ENCODE peak calls at places on chromosome 12, in six cellular contexts. One of them, this sample, is unnamed.

GRCh38 chr12:84727964-84728363 is 184.6 kb downstream of the SLC6A15 start:
- DNase-seq in small intestine: no peak
- DNase-seq in A673: peak; percentile 48
- DNase-seq in HAP-1: peak; percentile 91
- DNase-seq in CD4-positive, alpha-beta memory T cell: no peak
- DNase-seq in astrocyte: peak; percentile 74
- DNase-seq in this sample: no peak

GRCh38 chr12:75722714-75723200 is 211.3 kb upstream of the KRR1 start:
- DNase-seq in small intestine: peak; percentile 60
- DNase-seq in CD4-positive, alpha-beta memory T cell: peak; percentile 43
- DNase-seq in HAP-1: peak; percentile 34
- DNase-seq in astrocyte: peak; percentile 93
- DNase-seq in A673: peak; percentile 96
- DNase-seq in this sample: no peak

GRCh38 chr12:116164263-116164817 is 113.2 kb downstream of the MED13L start:
- DNase-seq in A673: no peak
- DNase-seq in HAP-1: no peak
- DNase-seq in CD4-positive, alpha-beta memory T cell: no peak
- DNase-seq in small intestine: no peak
- DNase-seq in astrocyte: peak; percentile 42
- DNase-seq in this sample: peak; percentile 47

GRCh38 chr12:19021646-19022045 is 107.9 kb upstream of the PLEKHA5 start:
- DNase-seq in HAP-1: no peak
- DNase-seq in small intestine: peak; percentile 48
- DNase-seq in A673: no peak
- DNase-seq in astrocyte: peak; percentile 40
- DNase-seq in CD4-positive, alpha-beta memory T cell: no peak
- DNase-seq in this sample: no peak

GRCh38 chr12:121299662-121300061 is 3.2 kb upstream of the CAMKK2 start:
- DNase-seq in astrocyte: no peak
- DNase-seq in HAP-1: no peak
- DNase-seq in A673: no peak
- DNase-seq in small intestine: no peak
- DNase-seq in CD4-positive, alpha-beta memory T cell: no peak
- DNase-seq in this sample: no peak

GRCh38 chr12:84355561-84355960 is 557.0 kb downstream of the SLC6A15 start:
- DNase-seq in HAP-1: no peak
- DNase-seq in small intestine: no peak
- DNase-seq in A673: no peak
- DNase-seq in astrocyte: no peak
- DNase-seq in CD4-positive, alpha-beta memory T cell: no peak
- DNase-seq in this sample: no peak

GRCh38 chr12:72081787-72082186 is 143.1 kb downstream of the TPH2 start:
- DNase-seq in HAP-1: no peak
- DNase-seq in A673: peak; percentile 55
- DNase-seq in small intestine: no peak
- DNase-seq in CD4-positive, alpha-beta memory T cell: no peak
- DNase-seq in astrocyte: no peak
- DNase-seq in this sample: no peak

GRCh38 chr12:65631621-65632111 is 192.6 kb upstream of the HMGA2 start:
- DNase-seq in small intestine: peak; percentile 45
- DNase-seq in A673: peak; percentile 35
- DNase-seq in HAP-1: no peak
- DNase-seq in CD4-positive, alpha-beta memory T cell: no peak
- DNase-seq in astrocyte: peak; percentile 100
- DNase-seq in this sample: no peak

GRCh38 chr12:108689314-108690190 is 41.8 kb downstream of the CORO1C start:
- DNase-seq in A673: peak; percentile 85
- DNase-seq in HAP-1: peak; percentile 71
- DNase-seq in astrocyte: peak; percentile 49
- DNase-seq in CD4-positive, alpha-beta memory T cell: peak; percentile 38
- DNase-seq in small intestine: no peak
- DNase-seq in this sample: no peak

DNA sequence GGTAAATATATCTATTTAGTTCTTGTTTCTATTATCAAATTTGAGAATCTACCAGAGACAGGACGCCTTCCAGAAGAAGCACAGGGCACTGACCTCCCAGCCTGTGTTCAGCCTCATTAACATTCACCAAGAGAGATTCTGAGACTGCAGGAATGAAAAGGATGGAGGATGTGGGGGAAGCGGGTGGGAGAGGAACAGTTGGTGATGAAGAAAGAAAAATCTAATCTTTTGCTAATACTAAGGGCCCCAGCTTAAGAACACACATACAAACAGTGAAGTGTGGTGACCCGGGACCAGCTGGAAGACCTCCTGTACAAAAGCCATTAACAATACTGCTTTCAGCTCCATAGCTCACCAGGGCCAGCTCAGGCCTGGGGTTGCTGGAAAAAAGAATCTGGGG is 160.5 kb downstream of the NUAK1 start:
- DNase-seq in small intestine: no peak
- DNase-seq in A673: no peak
- DNase-seq in CD4-positive, alpha-beta memory T cell: no peak
- DNase-seq in astrocyte: peak; percentile 55
- DNase-seq in HAP-1: no peak
- DNase-seq in this sample: peak; percentile 9
- H3K27me3 ChIP-seq in small intestine: no peaks in the 10 kb centered on the region
- H3K27me3 ChIP-seq in A673: no peaks in the 10 kb centered on the region
- H3K27me3 ChIP-seq in CD4-positive, alpha-beta memory T cell: no peaks in the 10 kb centered on the region
- H3K27me3 ChIP-seq in astrocyte: no peaks in the 10 kb centered on the region
- H3K27me3 ChIP-seq in HAP-1: no peaks in the 10 kb centered on the region
- H3K27me3 ChIP-seq in this sample: no peaks in the 10 kb centered on the region

GRCh38 chr12:46374286-46374685 is 1.7 kb upstream of the SLC38A2 start:
- DNase-seq in small intestine: no peak
- DNase-seq in HAP-1: no peak
- DNase-seq in A673: no peak
- DNase-seq in astrocyte: no peak
- DNase-seq in CD4-positive, alpha-beta memory T cell: no peak
- DNase-seq in this sample: no peak
- H3K4me3 ChIP-seq in small intestine: no peak overlapping the region
- H3K4me3 ChIP-seq in HAP-1: no peak overlapping the region
- H3K4me3 ChIP-seq in A673: no peak overlapping the region
- H3K4me3 ChIP-seq in astrocyte: no peak overlapping the region
- H3K4me3 ChIP-seq in CD4-positive, alpha-beta memory T cell: peak overlapping the region; percentile 93
- H3K4me3 ChIP-seq in this sample: peak overlapping the region; percentile 69

GRCh38 chr12:94769746-94770396 is 119.5 kb upstream of the TMCC3 start:
- DNase-seq in CD4-positive, alpha-beta memory T cell: no peak
- DNase-seq in astrocyte: no peak
- DNase-seq in HAP-1: no peak
- DNase-seq in A673: no peak
- DNase-seq in small intestine: no peak
- DNase-seq in this sample: peak; percentile 37
- H3K27me3 ChIP-seq in CD4-positive, alpha-beta memory T cell: no peaks in the 10 kb centered on the region
- H3K27me3 ChIP-seq in astrocyte: peaks cover 58% of the 10 kb centered on the region
- H3K27me3 ChIP-seq in HAP-1: no peaks in the 10 kb centered on the region
- H3K27me3 ChIP-seq in A673: no peaks in the 10 kb centered on the region
- H3K27me3 ChIP-seq in small intestine: peaks cover 2% of the 10 kb centered on the region
- H3K27me3 ChIP-seq in this sample: no peaks in the 10 kb centered on the region

DNA sequence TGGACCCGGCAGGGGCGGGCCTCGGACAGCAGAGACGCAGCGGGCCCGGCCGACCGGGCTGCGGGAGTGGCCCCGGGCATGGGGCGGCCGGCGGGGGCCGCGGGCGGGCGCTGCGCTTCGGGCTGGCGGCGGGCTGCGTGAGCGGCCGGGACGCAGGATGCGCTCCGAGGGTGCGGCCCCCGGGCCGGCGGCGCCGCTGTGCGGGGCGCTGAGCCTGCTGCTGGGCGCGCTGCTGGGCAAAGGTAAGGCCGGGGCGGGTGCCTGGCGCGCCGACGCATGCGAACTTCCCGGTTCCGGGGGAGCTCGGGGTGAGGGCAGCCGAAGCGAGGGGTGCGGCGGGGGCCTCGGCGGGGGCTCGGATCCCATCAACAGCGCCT is 264 bp downstream of the TMEM132C start:
- DNase-seq in small intestine: no peak
- DNase-seq in A673: no peak
- DNase-seq in HAP-1: no peak
- DNase-seq in astrocyte: no peak
- DNase-seq in CD4-positive, alpha-beta memory T cell: no peak
- DNase-seq in this sample: no peak
- H3K4me3 ChIP-seq in small intestine: no peak overlapping the region
- H3K4me3 ChIP-seq in A673: no peak overlapping the region
- H3K4me3 ChIP-seq in HAP-1: no peak overlapping the region
- H3K4me3 ChIP-seq in astrocyte: no peak overlapping the region
- H3K4me3 ChIP-seq in CD4-positive, alpha-beta memory T cell: no peak overlapping the region
- H3K4me3 ChIP-seq in this sample: peak overlapping the region; percentile 45

GRCh38 chr12:52249511-52250047 is 16.5 kb downstream of the KRT7 start:
- DNase-seq in small intestine: no peak
- DNase-seq in HAP-1: no peak
- DNase-seq in A673: no peak
- DNase-seq in astrocyte: no peak
- DNase-seq in CD4-positive, alpha-beta memory T cell: no peak
- DNase-seq in this sample: no peak
- H3K27me3 ChIP-seq in small intestine: peaks cover 3% of the 10 kb centered on the region
- H3K27me3 ChIP-seq in HAP-1: no peaks in the 10 kb centered on the region
- H3K27me3 ChIP-seq in A673: no peaks in the 10 kb centered on the region
- H3K27me3 ChIP-seq in astrocyte: peaks cover 8% of the 10 kb centered on the region
- H3K27me3 ChIP-seq in CD4-positive, alpha-beta memory T cell: no peaks in the 10 kb centered on the region
- H3K27me3 ChIP-seq in this sample: peaks cover under 1% of the 10 kb centered on the region

GRCh38 chr12:12481636-12482035 is 81.0 kb downstream of the DUSP16 start:
- DNase-seq in CD4-positive, alpha-beta memory T cell: peak; percentile 78
- DNase-seq in HAP-1: no peak
- DNase-seq in A673: no peak
- DNase-seq in astrocyte: no peak
- DNase-seq in small intestine: no peak
- DNase-seq in this sample: no peak
- H3K4me3 ChIP-seq in CD4-positive, alpha-beta memory T cell: no peak overlapping the region
- H3K4me3 ChIP-seq in HAP-1: no peak overlapping the region
- H3K4me3 ChIP-seq in A673: no peak overlapping the region
- H3K4me3 ChIP-seq in astrocyte: no peak overlapping the region
- H3K4me3 ChIP-seq in small intestine: no peak overlapping the region
- H3K4me3 ChIP-seq in this sample: no peak overlapping the region

This sample was measured in WERI-Rb-1.